ENCODE peak calls at places on chromosomes 6 and 20, in five cellular contexts. Y, P, J, F and H are unnamed samples.

GRCh38 chr6:166499350-166500163 is 86.9 kb downstream of the RAMACL start:
- DNase-seq in Y (no peak), P (no peak), J (no peak), F (no peak), H (no peak)

GRCh38 chr20:16615199-16615598 is 42.0 kb upstream of the KIF16B start:
- DNase-seq in Y (peak; percentile 27), P (no peak), J (peak; percentile 60), F (peak; percentile 22), H (no peak)

GRCh38 chr6:47092249-47092648 is 50.1 kb upstream of the ADGRF1 start:
- DNase-seq in Y (no peak), P (no peak), J (no peak), F (no peak), H (no peak)

GRCh38 chr20:64066984-64067605 is 4.1 kb downstream of the TCEA2 start:
- DNase-seq in Y (no peak), P (no peak), J (no peak), F (no peak), H (no peak)

GRCh38 chr6:21375206-21375605 is 218.3 kb upstream of the SOX4 start:
- DNase-seq in Y (no peak), P (no peak), J (no peak), F (no peak), H (no peak)

GRCh38 chr6:169225887-169226286 is 27.8 kb downstream of the THBS2 start:
- DNase-seq in Y (no peak), P (no peak), J (no peak), F (no peak), H (no peak)

GRCh38 chr6:18147160-18147559 is 7.7 kb downstream of the TPMT start:
- DNase-seq in Y (no peak), P (no peak), J (peak; percentile 75), F (peak; percentile 88), H (peak; percentile 15)

GRCh38 chr20:24497851-24498250 is 28.4 kb downstream of the SYNDIG1 start:
- DNase-seq in Y (peak; percentile 37), P (no peak), J (peak; percentile 53), F (peak; percentile 76), H (no peak)

GRCh38 chr6:91434135-91434534 is 847.3 kb upstream of the MAP3K7 start:
- DNase-seq in Y (no peak), P (no peak), J (peak; percentile 1), F (no peak), H (no peak)

GRCh38 chr6:33918175-33918695 is 114.4 kb upstream of the MLN start:
- DNase-seq in Y (no peak), P (no peak), J (no peak), F (no peak), H (no peak)

GRCh38 chr6:157912326-157912725 is 69.3 kb upstream of the SYNJ2 start:
- DNase-seq in Y (no peak), P (no peak), J (peak; percentile 96), F (peak; percentile 6), H (peak; percentile 68)

GRCh38 chr6:168123165-168123911 is 44.3 kb upstream of the FRMD1 start:
- DNase-seq in Y (no peak), P (no peak), J (no peak), F (no peak), H (no peak)

GRCh38 chr6:132612449-132613116 is 11.5 kb downstream of the TAAR2 start:
- DNase-seq in Y (no peak), P (no peak), J (no peak), F (no peak), H (no peak)

GRCh38 chr6:132611616-132612015 is 12.5 kb downstream of the TAAR2 start:
- DNase-seq in Y (no peak), P (no peak), J (no peak), F (no peak), H (no peak)

DNA sequence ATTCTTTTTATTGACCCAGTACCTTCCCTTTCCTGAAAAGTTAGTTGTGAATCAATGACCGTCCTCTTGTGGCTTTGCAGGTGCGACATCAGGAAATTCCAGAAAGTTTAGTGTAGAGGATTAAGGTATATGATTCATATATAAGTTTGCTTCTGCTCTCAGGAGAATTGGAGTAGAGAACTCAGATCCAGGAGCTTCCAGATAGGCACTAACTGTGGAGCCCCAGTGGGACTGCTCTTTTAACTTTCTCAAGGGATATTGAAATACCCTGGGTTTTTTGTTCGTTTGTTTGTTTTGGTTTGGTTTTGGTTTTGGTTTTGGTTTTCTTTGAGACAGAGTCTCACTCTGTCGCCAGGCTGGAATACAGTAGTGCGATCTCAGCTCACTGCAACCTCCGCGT is 9.5 kb downstream of the TAAR2 start:
- DNase-seq in Y (no peak), P (no peak), J (no peak), F (peak; percentile 68), H (no peak)
- H3K4me3 ChIP-seq in Y (no peak overlapping the region), P (no peak overlapping the region), J (no peak overlapping the region), F (no peak overlapping the region), H (no peak overlapping the region)

DNA sequence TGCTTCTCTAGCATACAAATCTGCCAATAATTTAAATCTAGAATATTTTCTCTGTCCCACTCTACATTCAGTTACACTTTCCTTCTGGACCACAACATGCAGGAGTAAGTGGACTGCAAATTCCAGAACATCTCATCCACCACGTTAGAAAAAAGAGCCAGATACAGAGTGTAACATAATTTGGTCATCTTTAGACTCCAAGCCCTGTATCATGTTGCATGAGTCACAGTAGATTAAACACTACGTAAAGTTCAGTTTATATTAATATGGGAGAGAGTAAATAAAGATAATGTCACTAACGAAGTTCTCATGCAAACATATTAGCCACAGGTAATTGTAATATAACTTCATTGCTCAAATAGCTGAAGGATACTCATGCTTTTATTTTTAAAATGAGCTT is 327.0 kb downstream of the C6orf118 start:
- DNase-seq in Y (no peak), P (no peak), J (no peak), F (no peak), H (no peak)
- H3K9me3 ChIP-seq in Y (no peaks in the 10 kb centered on the region), P (no peaks in the 10 kb centered on the region), J (no peaks in the 10 kb centered on the region), F (peaks cover 6% of the 10 kb centered on the region), H (no peaks in the 10 kb centered on the region)

DNA sequence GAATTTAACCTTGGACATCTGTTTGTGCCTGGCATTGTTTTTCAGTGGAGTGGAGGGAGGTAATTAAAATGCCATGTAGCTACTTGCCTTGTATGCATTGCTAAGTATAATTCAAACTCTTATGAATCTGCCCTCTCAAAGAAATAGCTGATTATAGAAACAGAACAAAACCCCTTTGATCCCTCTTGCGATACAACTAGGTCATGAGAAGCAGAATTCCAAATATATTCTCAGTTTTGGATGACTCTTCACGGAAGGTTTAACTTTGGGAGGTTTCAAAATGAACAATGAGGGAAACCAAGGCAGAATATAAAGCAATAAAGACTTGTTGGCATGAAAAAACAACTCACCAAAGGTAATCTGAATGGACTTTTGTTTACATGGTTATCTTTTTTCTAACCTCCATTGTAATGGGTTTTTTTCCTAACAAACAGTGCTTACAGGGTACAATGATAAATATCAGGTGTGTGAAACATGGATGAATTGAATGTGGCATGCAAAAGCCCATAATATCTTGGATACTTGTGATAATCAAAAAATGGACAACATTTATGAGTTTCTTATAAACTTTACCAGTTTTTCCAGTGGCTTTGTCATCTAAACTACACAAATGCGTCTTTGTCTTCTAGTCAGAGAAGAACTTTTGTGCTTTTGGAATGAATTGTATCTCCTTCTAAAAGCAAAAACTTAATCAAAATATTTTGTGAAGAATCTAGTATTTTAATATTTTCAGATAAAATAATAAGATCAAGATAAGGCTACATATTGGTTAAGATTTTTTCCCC is 15.7 kb upstream of the HEY2 start:
- DNase-seq in Y (no peak), P (no peak), J (no peak), F (no peak), H (no peak)
- H3K27me3 ChIP-seq in Y (peaks cover 19% of the 10 kb centered on the region), P (no peaks in the 10 kb centered on the region), J (no peaks in the 10 kb centered on the region), F (peaks cover 6% of the 10 kb centered on the region), H (no peaks in the 10 kb centered on the region)

GRCh38 chr20:60060006-60060557 is 101.9 kb downstream of the CDH26 start:
- DNase-seq in Y (no peak), P (no peak), J (no peak), F (no peak), H (no peak)
- H3K4me3 ChIP-seq in Y (no peak overlapping the region), P (no peak overlapping the region), J (no peak overlapping the region), F (no peak overlapping the region), H (no peak overlapping the region)

GRCh38 chr6:4017847-4018193 is 61.1 kb downstream of the FAM217A start:
- DNase-seq in Y (peak; percentile 58), P (no peak), J (peak; percentile 51), F (no peak), H (no peak)
- H3K9me3 ChIP-seq in Y (no peaks in the 10 kb centered on the region), P (no peaks in the 10 kb centered on the region), J (no peaks in the 10 kb centered on the region), F (no peaks in the 10 kb centered on the region), H (no peaks in the 10 kb centered on the region)

GRCh38 chr6:98847392-98847766 is 13.0 kb downstream of the POU3F2 start:
- DNase-seq in Y (no peak), P (no peak), J (no peak), F (no peak), H (no peak)
- H3K27me3 ChIP-seq in Y (no peaks in the 10 kb centered on the region), P (peaks cover 82% of the 10 kb centered on the region), J (peaks cover 59% of the 10 kb centered on the region), F (peaks cover 39% of the 10 kb centered on the region), H (peaks cover 12% of the 10 kb centered on the region)

GRCh38 chr20:1809611-1810510 is 85.3 kb upstream of the SIRPA start:
- DNase-seq in Y (no peak), P (no peak), J (peak; percentile 84), F (peak; percentile 77), H (peak; percentile 35)

GRCh38 chr20:1807394-1807793 is 87.8 kb upstream of the SIRPA start:
- DNase-seq in Y (peak; percentile 42), P (no peak), J (no peak), F (no peak), H (no peak)

GRCh38 chr20:1810572-1810925 is 84.7 kb upstream of the SIRPA start:
- DNase-seq in Y (no peak), P (no peak), J (no peak), F (no peak), H (no peak)

GRCh38 chr20:1808101-1808500 is 87.1 kb upstream of the SIRPA start:
- DNase-seq in Y (no peak), P (no peak), J (no peak), F (no peak), H (no peak)

DNA sequence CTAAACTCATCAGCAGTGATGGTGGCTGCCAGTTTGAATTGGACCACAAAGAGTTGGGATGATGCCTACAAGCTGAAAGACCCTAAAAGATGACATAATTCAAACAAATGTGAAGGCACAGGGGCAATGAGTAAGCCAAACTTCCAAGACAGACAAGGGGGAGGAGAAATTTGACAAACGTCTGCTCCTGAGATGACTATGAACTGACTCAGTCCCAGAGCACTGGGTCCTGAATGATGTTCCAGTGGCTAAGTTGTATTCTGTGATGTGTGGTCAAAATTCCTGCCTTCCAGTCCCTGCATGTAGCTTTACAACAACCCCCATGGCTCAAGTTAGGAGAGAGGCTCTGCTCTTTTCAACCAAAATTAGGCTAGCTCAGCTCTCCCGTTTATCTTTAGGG is 86.1 kb upstream of the SIRPA start:
- DNase-seq in Y (no peak), P (no peak), J (peak; percentile 96), F (peak; percentile 96), H (peak; percentile 60)
- H3K4me3 ChIP-seq in Y (no peak overlapping the region), P (no peak overlapping the region), J (no peak overlapping the region), F (no peak overlapping the region), H (no peak overlapping the region)